ENCODE peak calls at places on chromosome X, in ten cellular contexts. S is iPS-NIHi11; H is substantia nigra; B is iris pigment epithelial cell; V is H4; K is HCEC 1CT; O is central memory CD4-positive, alpha-beta T cell; J is colonic mucosa; Z is D341Med; D is nephron progenitor cell. R is an unnamed sample.

GRCh38 chrX:154730271-154730883 is 20.5 kb downstream of the GAB3 start:
- DNase-seq in S (no peak), H (no peak), B (peak), V (peak), K (peak), O (no peak), J (no peak), Z (no peak), D (no peak), R (no peak)

GRCh38 chrX:112642349-112642748 is 37.4 kb downstream of the LHFPL1 start:
- DNase-seq in S (peak), H (peak), B (peak), V (peak), K (peak), O (peak), J (peak), Z (peak), D (peak), R (peak)

GRCh38 chrX:114712466-114712865 is 128.6 kb downstream of the HTR2C start:
- DNase-seq in S (no peak), H (no peak), B (no peak), V (no peak), K (no peak), O (no peak), J (no peak), Z (no peak), D (no peak), R (no peak)

GRCh38 chrX:38893441-38893840 is 92.2 kb downstream of the MID1IP1 start:
- DNase-seq in S (no peak), H (no peak), B (no peak), V (no peak), K (no peak), O (no peak), J (no peak), Z (no peak), D (no peak), R (no peak)

GRCh38 chrX:129908636-129909035 is 2.7 kb downstream of the UTP14A start:
- DNase-seq in S (no peak), H (no peak), B (no peak), V (no peak), K (no peak), O (no peak), J (no peak), Z (no peak), D (no peak), R (no peak)

GRCh38 chrX:39157796-39158195 is 356.5 kb downstream of the MID1IP1 start:
- DNase-seq in S (no peak), H (no peak), B (peak), V (peak), K (no peak), O (no peak), J (no peak), Z (no peak), D (no peak), R (no peak)

GRCh38 chrX:110420771-110421498 is 62.3 kb downstream of the RTL9 start:
- DNase-seq in S (no peak), H (peak), B (no peak), V (peak), K (no peak), O (no peak), J (no peak), Z (no peak), D (no peak), R (no peak)

GRCh38 chrX:48918303-48918643 is 551 bp downstream of the PIM2 start:
- DNase-seq in S (no peak), H (no peak), B (no peak), V (no peak), K (no peak), O (no peak), J (no peak), Z (no peak), D (no peak), R (peak)

GRCh38 chrX:2654436-2655340 is 36.4 kb upstream of the CD99 start:
- DNase-seq in S (no peak), H (no peak), B (no peak), V (no peak), K (no peak), O (no peak), J (peak), Z (no peak), D (no peak), R (no peak)

GRCh38 chrX:112341598-112341997 is 259.0 kb upstream of the TRPC5 start:
- DNase-seq in S (no peak), H (no peak), B (peak), V (no peak), K (peak), O (no peak), J (no peak), Z (no peak), D (no peak), R (no peak)

GRCh38 chrX:22803353-22803752 is 196.4 kb upstream of the DDX53 start:
- DNase-seq in S (no peak), H (no peak), B (no peak), V (no peak), K (no peak), O (no peak), J (no peak), Z (no peak), D (no peak), R (no peak)

GRCh38 chrX:1140236-1140681 is 72.2 kb downstream of the CRLF2 start:
- DNase-seq in S (no peak), H (no peak), B (no peak), V (no peak), K (no peak), O (no peak), J (no peak), Z (peak), D (no peak), R (no peak)

GRCh38 chrX:9311411-9312160 is 153.3 kb upstream of the TBL1X start:
- DNase-seq in S (no peak), H (no peak), B (no peak), V (no peak), K (no peak), O (no peak), J (no peak), Z (no peak), D (peak), R (no peak)

GRCh38 chrX:19956923-19957322 is 33.9 kb downstream of the BCLAF3 start:
- DNase-seq in S (no peak), H (no peak), B (no peak), V (no peak), K (no peak), O (no peak), J (no peak), Z (no peak), D (no peak), R (no peak)

GRCh38 chrX:38627683-38628082 is 66.3 kb downstream of the TSPAN7 start:
- DNase-seq in S (peak), H (no peak), B (peak), V (peak), K (peak), O (no peak), J (peak), Z (peak), D (no peak), R (no peak)

GRCh38 chrX:50874878-50875277 is 35.7 kb upstream of the BMP15 start:
- DNase-seq in S (peak), H (no peak), B (no peak), V (no peak), K (no peak), O (no peak), J (no peak), Z (no peak), D (no peak), R (no peak)

GRCh38 chrX:3461824-3462508 is 115.5 kb upstream of the MXRA5 start:
- DNase-seq in S (no peak), H (no peak), B (peak), V (no peak), K (no peak), O (no peak), J (no peak), Z (no peak), D (no peak), R (no peak)

GRCh38 chrX:1596676-1597344 is 5.4 kb downstream of the AKAP17A start:
- DNase-seq in S (no peak), H (no peak), B (no peak), V (no peak), K (no peak), O (no peak), J (no peak), Z (no peak), D (no peak), R (no peak)

GRCh38 chrX:46465203-46465602 is 80.0 kb downstream of the ZNF674 start:
- DNase-seq in S (no peak), H (no peak), B (no peak), V (no peak), K (no peak), O (no peak), J (no peak), Z (no peak), D (no peak), R (no peak)

GRCh38 chrX:69285881-69286545 is 120.8 kb upstream of the PJA1 start:
- DNase-seq in S (peak), H (peak), B (peak), V (peak), K (no peak), O (peak), J (peak), Z (peak), D (peak), R (peak)

GRCh38 chrX:100695991-100696390 is 35.9 kb downstream of the SYTL4 start:
- DNase-seq in S (no peak), H (no peak), B (peak), V (no peak), K (no peak), O (no peak), J (no peak), Z (no peak), D (no peak), R (no peak)

GRCh38 chrX:37905436-37906147 is 58.2 kb upstream of the DYNLT3 start:
- DNase-seq in S (peak), H (no peak), B (peak), V (peak), K (no peak), O (no peak), J (no peak), Z (peak), D (peak), R (peak)

GRCh38 chrX:72621619-72622485 is 49.2 kb upstream of the HDAC8 start:
- DNase-seq in S (no peak), H (no peak), B (peak), V (no peak), K (peak), O (no peak), J (no peak), Z (no peak), D (no peak), R (no peak)

GRCh38 chrX:7574325-7574724 is 268.6 kb upstream of the VCX start:
- DNase-seq in S (peak), H (no peak), B (peak), V (peak), K (peak), O (no peak), J (no peak), Z (no peak), D (peak), R (no peak)

GRCh38 chrX:151687635-151688034 is 7.6 kb upstream of the PRRG3 start:
- DNase-seq in S (no peak), H (no peak), B (no peak), V (no peak), K (no peak), O (no peak), J (no peak), Z (no peak), D (no peak), R (no peak)

GRCh38 chrX:151814767-151815166 is 80.2 kb downstream of the CNGA2 start:
- DNase-seq in S (no peak), H (no peak), B (no peak), V (no peak), K (no peak), O (no peak), J (no peak), Z (no peak), D (no peak), R (no peak)

GRCh38 chrX:21968333-21968732 is 27.8 kb downstream of the SMS start:
- DNase-seq in S (no peak), H (no peak), B (no peak), V (no peak), K (no peak), O (no peak), J (no peak), Z (no peak), D (no peak), R (no peak)

GRCh38 chrX:154732421-154733071 is 18.3 kb downstream of the GAB3 start:
- DNase-seq in S (no peak), H (no peak), B (peak), V (no peak), K (peak), O (no peak), J (no peak), Z (no peak), D (no peak), R (no peak)

GRCh38 chrX:12245650-12246645 is 107.7 kb downstream of the FRMPD4 start:
- DNase-seq in S (no peak), H (no peak), B (peak), V (peak), K (peak), O (no peak), J (no peak), Z (no peak), D (no peak), R (no peak)

GRCh38 chrX:68686684-68687045 is 39.2 kb downstream of the STARD8 start:
- DNase-seq in S (no peak), H (no peak), B (no peak), V (no peak), K (no peak), O (no peak), J (no peak), Z (no peak), D (no peak), R (no peak)

GRCh38 chrX:133544105-133544504 is 128.8 kb upstream of the GPC4 start:
- DNase-seq in S (no peak), H (no peak), B (peak), V (peak), K (no peak), O (no peak), J (no peak), Z (no peak), D (no peak), R (no peak)

GRCh38 chrX:11420851-11421250 is 127.6 kb downstream of the AMELX start:
- DNase-seq in S (no peak), H (no peak), B (no peak), V (no peak), K (no peak), O (no peak), J (no peak), Z (no peak), D (no peak), R (no peak)

R was measured in ecto neural progenitor cell.